ENCODE peak calls at places on chromosomes 16 and 17, in eight cellular contexts. W, V, A, J, U, S, K and L are unnamed samples.

GRCh38 chr17:17433260-17433659 is 43.5 kb upstream of the MED9 start:
- DNase-seq in K (no peak), S (no peak), J (no peak), U (no peak), A (no peak), W (no peak), V (peak), L (peak)

GRCh38 chr16:30659507-30660423 is 1.5 kb downstream of the FBRS start:
- DNase-seq in W (no peak), A (no peak), J (no peak), V (peak), S (no peak), U (no peak), K (peak), L (peak)

GRCh38 chr17:31604936-31605335 is 213.5 kb downstream of the RAB11FIP4 start:
- DNase-seq in A (no peak), K (no peak), W (no peak), U (no peak), V (no peak), S (no peak), J (no peak), L (no peak)

GRCh38 chr16:27404163-27404823 is 2.3 kb downstream of the IL21R start:
- DNase-seq in A (no peak), K (no peak), S (no peak), V (no peak), J (no peak), U (no peak), W (no peak), L (no peak)

GRCh38 chr16:85696761-85697160 is 8.0 kb upstream of the GINS2 start:
- DNase-seq in J (no peak), A (no peak), W (no peak), K (no peak), U (no peak), S (no peak), V (no peak), L (no peak)

GRCh38 chr17:9905902-9906301 is 831 bp upstream of the RCVRN start:
- DNase-seq in S (peak), V (peak), K (peak), J (peak), W (peak), A (no peak), U (no peak), L (no peak)

GRCh38 chr17:48001187-48001586 is 30.3 kb downstream of the CDK5RAP3 start:
- DNase-seq in S (no peak), U (no peak), J (no peak), K (no peak), W (no peak), A (no peak), V (no peak), L (no peak)

GRCh38 chr16:86251682-86252081 is 258.6 kb upstream of the FOXF1 start:
- DNase-seq in J (no peak), K (no peak), W (no peak), A (no peak), U (no peak), S (no peak), V (no peak), L (no peak)

GRCh38 chr17:60386475-60387058 is 5.4 kb downstream of the USP32 start:
- DNase-seq in W (no peak), S (no peak), V (no peak), J (no peak), A (no peak), U (no peak), K (no peak), L (no peak)

GRCh38 chr17:62643496-62643895 is 16.0 kb downstream of the MRC2 start:
- DNase-seq in V (no peak), J (no peak), K (no peak), W (no peak), S (no peak), A (no peak), U (no peak), L (no peak)

GRCh38 chr17:68509151-68510057 is 2.8 kb upstream of the PRKAR1A start:
- DNase-seq in S (peak), V (no peak), U (no peak), W (no peak), K (no peak), J (no peak), A (no peak), L (peak)

GRCh38 chr17:50154604-50155003 is 4.1 kb upstream of the PPP1R9B start:
- DNase-seq in U (no peak), J (no peak), W (no peak), A (no peak), V (no peak), K (no peak), S (peak), L (no peak)

GRCh38 chr16:69069504-69069903 is 35.9 kb upstream of the HAS3 start:
- DNase-seq in U (no peak), W (no peak), J (no peak), A (no peak), K (no peak), S (no peak), V (no peak), L (no peak)

GRCh38 chr16:69071036-69071435 is 34.4 kb upstream of the HAS3 start:
- DNase-seq in J (no peak), A (no peak), U (no peak), S (no peak), W (no peak), V (no peak), K (no peak), L (no peak)

GRCh38 chr16:69072640-69072974 is 32.8 kb upstream of the HAS3 start:
- DNase-seq in A (no peak), K (no peak), W (no peak), J (no peak), U (no peak), S (no peak), V (no peak), L (no peak)

GRCh38 chr16:69077251-69077650 is 28.2 kb upstream of the HAS3 start:
- DNase-seq in U (peak), J (peak), W (no peak), S (no peak), K (no peak), V (no peak), A (no peak), L (no peak)

DNA sequence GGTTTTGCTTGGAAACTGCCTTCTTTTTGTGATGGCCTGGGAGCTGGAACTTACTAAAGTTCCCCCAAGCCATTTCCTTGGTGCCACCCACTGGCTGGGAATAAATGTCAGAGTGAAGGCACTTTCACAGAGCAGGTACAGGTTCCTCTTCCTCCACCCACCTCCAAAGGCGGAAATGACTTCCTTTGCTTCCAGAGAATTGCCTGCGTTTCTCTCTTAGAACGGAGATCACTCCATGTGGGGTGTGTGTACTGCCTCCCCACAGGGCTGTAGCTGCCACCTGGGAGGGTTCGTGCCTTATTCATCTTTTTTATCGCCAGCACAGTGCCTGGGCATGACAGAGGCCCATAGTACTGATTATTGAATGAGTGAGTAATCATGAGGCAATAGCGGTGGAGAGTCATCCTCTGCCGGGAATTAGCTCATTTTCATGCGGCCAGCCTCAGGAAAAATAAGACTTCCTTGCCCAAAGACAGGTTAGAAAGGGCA is 32.2 kb upstream of the HAS3 start:
- DNase-seq in U (peak), K (no peak), S (no peak), W (peak), A (no peak), V (no peak), J (peak), L (no peak)
- TF ChIP-seq REST in U (no peak), K (no peak), S (no peak), W (no peak), A (no peak), V (no peak), J (no peak), L (no peak)

GRCh38 chr17:75695141-75695829 is 26.0 kb upstream of the ITGB4 start:
- DNase-seq in S (no peak), A (no peak), J (peak), U (no peak), V (no peak), K (no peak), W (no peak), L (no peak)

GRCh38 chr17:75698659-75699058 is 22.6 kb upstream of the ITGB4 start:
- DNase-seq in V (no peak), S (no peak), U (no peak), A (no peak), W (no peak), K (no peak), J (no peak), L (no peak)

GRCh38 chr17:75695830-75696271 is 25.4 kb upstream of the ITGB4 start:
- DNase-seq in W (no peak), K (no peak), J (no peak), S (no peak), U (no peak), V (no peak), A (no peak), L (no peak)

GRCh38 chr17:75694536-75694935 is 26.7 kb upstream of the ITGB4 start:
- DNase-seq in W (no peak), U (no peak), V (no peak), J (no peak), K (no peak), A (no peak), S (no peak), L (no peak)

GRCh38 chr17:75697651-75698291 is 23.5 kb upstream of the ITGB4 start:
- DNase-seq in U (no peak), A (no peak), K (no peak), V (no peak), S (no peak), W (no peak), J (no peak), L (no peak)
- TF ChIP-seq REST in U (no peak), A (no peak), K (no peak), V (no peak), S (no peak), W (no peak), J (no peak), L (no peak)

GRCh38 chr16:72049110-72049509 is 5.2 kb upstream of the HP start:
- DNase-seq in V (no peak), J (no peak), U (no peak), S (no peak), W (no peak), A (no peak), K (no peak), L (no peak)

GRCh38 chr16:72050769-72051464 is 3.4 kb upstream of the HP start:
- DNase-seq in S (no peak), V (no peak), W (no peak), U (no peak), K (no peak), J (no peak), A (no peak), L (peak)

GRCh38 chr16:72055911-72056310 is 1.6 kb downstream of the HP start:
- DNase-seq in A (no peak), V (no peak), S (no peak), J (no peak), U (no peak), K (no peak), W (no peak), L (no peak)

DNA sequence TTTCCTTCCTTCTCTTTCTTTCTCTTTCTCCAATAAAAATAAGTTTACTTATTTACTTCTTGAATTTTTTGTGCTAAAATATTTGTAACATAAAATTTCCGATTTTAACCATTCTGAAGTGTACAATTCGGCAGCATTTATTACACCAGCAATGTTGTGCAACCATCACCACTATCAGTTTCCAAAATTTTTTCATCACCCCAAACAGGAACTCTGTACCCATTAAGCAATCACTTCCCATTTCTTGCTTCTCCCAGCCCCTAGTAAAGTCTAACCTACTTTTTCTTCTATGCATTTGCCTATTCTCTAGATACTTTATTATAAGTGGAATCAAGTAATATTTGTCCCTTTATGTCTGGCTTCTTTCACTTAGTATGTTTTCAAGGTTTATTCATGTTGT is 2.5 kb upstream of the HP start:
- DNase-seq in J (no peak), U (no peak), A (no peak), K (no peak), S (no peak), W (no peak), V (no peak), L (peak)
- TF ChIP-seq REST in J (no peak), U (no peak), A (no peak), K (no peak), S (no peak), W (no peak), V (no peak), L (no peak)

GRCh38 chr17:7137182-7137943 is 22.7 kb upstream of the ASGR2 start:
- DNase-seq in J (no peak), A (no peak), W (no peak), V (no peak), U (no peak), S (no peak), K (no peak), L (no peak)
- TF ChIP-seq REST in J (no peak), A (no peak), W (no peak), V (no peak), U (no peak), S (no peak), K (no peak), L (no peak)

GRCh38 chr16:28527985-28528384 is 10.8 kb downstream of the NUPR1 start:
- DNase-seq in S (no peak), U (no peak), A (no peak), W (no peak), K (no peak), V (no peak), J (no peak), L (no peak)
- TF ChIP-seq REST in S (no peak), U (no peak), A (no peak), W (no peak), K (no peak), V (no peak), J (no peak), L (no peak)

DNA sequence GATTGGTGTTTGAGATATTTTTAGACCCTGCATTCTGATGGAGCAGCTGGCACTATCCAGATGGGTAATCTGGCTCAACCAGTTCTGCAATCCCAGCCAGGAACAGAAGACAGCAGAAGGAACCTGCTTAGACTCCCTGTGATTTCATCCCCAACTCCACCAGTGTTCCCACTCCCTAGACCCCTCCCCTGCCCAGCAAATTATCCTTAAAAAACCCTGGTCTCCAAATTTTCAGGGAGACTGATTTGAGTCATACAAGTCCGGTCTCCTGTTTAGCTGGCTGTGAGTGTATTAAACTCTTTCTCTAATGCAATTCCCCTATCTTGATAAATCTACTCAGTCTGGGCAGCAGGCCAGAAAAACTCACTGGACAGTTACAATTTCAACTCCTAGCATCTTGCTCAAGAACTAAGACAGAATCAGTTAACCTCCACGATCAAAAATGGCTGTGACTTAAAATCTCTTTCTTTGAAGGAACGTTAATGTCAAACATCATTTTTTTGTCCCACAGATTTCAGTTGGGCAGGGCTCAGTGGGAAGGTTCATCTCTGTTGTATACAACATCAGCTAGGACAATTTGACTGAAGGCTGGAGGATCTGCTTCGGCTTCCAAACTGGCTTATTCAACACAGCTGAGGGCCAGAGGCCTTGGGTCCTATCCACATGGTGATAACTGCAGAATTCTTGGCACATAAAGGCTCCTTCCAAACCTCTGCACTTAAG is 4.9 kb upstream of the RBL2 start:
- DNase-seq in W (no peak), U (no peak), J (no peak), K (peak), S (peak), A (no peak), V (no peak), L (no peak)
- TF ChIP-seq REST in W (no peak), U (no peak), J (no peak), K (no peak), S (no peak), A (no peak), V (no peak), L (no peak)

GRCh38 chr16:72728516-72728915 is 319.4 kb downstream of the ZFHX3 start:
- DNase-seq in A (no peak), V (no peak), U (no peak), S (no peak), K (no peak), W (no peak), J (no peak), L (no peak)

GRCh38 chr16:72721981-72722380 is 325.9 kb downstream of the ZFHX3 start:
- DNase-seq in K (no peak), J (no peak), V (no peak), S (peak), U (no peak), A (no peak), W (no peak), L (no peak)

GRCh38 chr16:72725643-72726042 is 322.3 kb downstream of the ZFHX3 start:
- DNase-seq in K (no peak), V (no peak), W (no peak), U (no peak), J (no peak), A (no peak), S (no peak), L (no peak)

GRCh38 chr16:72722552-72722951 is 325.4 kb downstream of the ZFHX3 start:
- DNase-seq in U (no peak), W (no peak), J (no peak), S (peak), K (no peak), A (no peak), V (peak), L (no peak)

DNA sequence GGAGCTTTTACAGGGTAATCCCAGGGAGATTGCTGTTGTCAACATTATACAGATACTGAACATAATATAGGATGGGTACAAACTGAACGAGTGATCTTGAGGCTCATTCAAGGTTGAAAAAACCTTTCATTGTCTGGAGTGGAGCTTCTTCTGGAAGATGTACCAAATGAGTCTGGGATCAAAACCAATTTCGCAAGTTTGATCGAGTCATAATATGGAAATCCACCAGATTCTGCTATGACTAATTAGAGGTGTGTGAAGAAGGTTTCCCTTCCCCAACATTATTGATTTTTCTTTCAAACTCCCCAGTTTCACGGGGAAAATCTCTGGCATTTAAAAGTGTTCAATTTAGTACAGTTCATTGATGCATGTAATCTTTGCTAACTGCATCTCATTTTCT is 324.1 kb downstream of the ZFHX3 start:
- DNase-seq in U (no peak), K (no peak), J (peak), A (no peak), W (no peak), V (no peak), S (no peak), L (no peak)
- TF ChIP-seq REST in U (no peak), K (no peak), J (no peak), A (no peak), W (no peak), V (no peak), S (no peak), L (no peak)

DNA sequence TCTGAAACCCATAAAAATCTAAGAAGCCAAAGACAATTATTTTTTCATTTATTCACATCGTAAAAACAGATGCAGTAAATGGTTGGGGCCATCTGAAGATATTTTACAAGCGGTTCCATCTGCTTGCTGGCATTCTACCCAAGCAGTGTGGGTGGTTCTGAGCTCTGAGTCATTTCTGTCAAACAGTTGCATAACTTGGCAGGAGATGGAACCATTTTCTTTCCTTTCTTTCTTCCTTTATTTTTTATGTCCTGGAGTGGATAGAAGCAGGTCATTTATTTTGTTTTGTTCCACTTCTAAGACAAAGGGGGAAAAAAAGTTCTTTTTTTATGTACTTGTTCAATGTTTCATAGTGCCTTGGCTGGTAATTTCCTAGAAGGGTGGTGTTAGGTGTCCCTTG is 1151.9 kb upstream of the GOT2 start:
- DNase-seq in W (no peak), U (no peak), A (no peak), K (no peak), S (no peak), V (no peak), J (no peak), L (no peak)
- TF ChIP-seq REST in W (no peak), U (no peak), A (no peak), K (no peak), S (no peak), V (no peak), J (no peak), L (no peak)